ENCODE peak calls at places on chromosome 16, in eight cellular contexts. Y, F, S, R, Q, G, U and B are unnamed samples.

GRCh38 chr16:5377280-5377898 is 279.8 kb upstream of the EEF2KMT start:
- DNase-seq in Y (no peak), Q (no peak), G (no peak), S (no peak), U (no peak), F (no peak), R (no peak), B (no peak)

GRCh38 chr16:11133344-11133921 is 122.6 kb downstream of the SOCS1 start:
- DNase-seq in Y (no peak), U (no peak), S (peak; percentile 73), R (peak; percentile 93), G (peak; percentile 97), F (no peak), Q (peak; percentile 76), B (peak; percentile 89)

GRCh38 chr16:67873435-67874146 is 739 bp downstream of the EDC4 start:
- DNase-seq in F (peak; percentile 17), R (no peak), Q (no peak), S (peak; percentile 33), G (no peak), U (no peak), Y (no peak), B (no peak)

GRCh38 chr16:51151435-51151950 is 423 bp upstream of the SALL1 start:
- DNase-seq in U (peak; percentile 89), Q (no peak), G (peak; percentile 51), S (peak; percentile 98), Y (peak; percentile 55), F (peak; percentile 76), R (peak; percentile 75), B (no peak)

GRCh38 chr16:89096768-89097527 is 3.3 kb downstream of the ACSF3 start:
- DNase-seq in Q (no peak), Y (no peak), U (no peak), R (no peak), S (no peak), F (no peak), G (no peak), B (no peak)

GRCh38 chr16:89498839-89499238 is 8.5 kb upstream of the ANKRD11 start:
- DNase-seq in G (no peak), F (no peak), U (no peak), S (peak; percentile 73), R (peak; percentile 19), Y (no peak), Q (peak; percentile 51), B (no peak)

GRCh38 chr16:53282975-53283946 is 151.0 kb upstream of the RBL2 start:
- DNase-seq in R (peak; percentile 11), G (peak; percentile 66), Y (no peak), U (peak; percentile 30), F (no peak), S (peak; percentile 53), Q (no peak), B (no peak)

GRCh38 chr16:880471-881171 is 80.1 kb upstream of the GNG13 start:
- DNase-seq in Y (no peak), S (no peak), G (no peak), R (no peak), U (no peak), Q (no peak), F (no peak), B (no peak)

GRCh38 chr16:85535352-85536072 is 77.6 kb upstream of the GSE1 start:
- DNase-seq in F (no peak), Q (no peak), G (no peak), S (no peak), Y (no peak), U (no peak), R (no peak), B (no peak)

GRCh38 chr16:79850348-79850747 is 249.8 kb upstream of the MAF start:
- DNase-seq in Q (no peak), U (no peak), S (no peak), F (no peak), G (no peak), R (no peak), Y (no peak), B (no peak)

GRCh38 chr16:31331807-31332301 is 23.1 kb upstream of the ITGAX start:
- DNase-seq in Q (no peak), U (no peak), S (no peak), G (no peak), F (no peak), R (no peak), Y (no peak), B (no peak)

GRCh38 chr16:89613101-89613953 is at the start of gene DPEP1:
- DNase-seq in Q (no peak), S (peak; percentile 90), F (no peak), G (no peak), R (no peak), Y (no peak), U (no peak), B (no peak)

GRCh38 chr16:29663020-29663828 is at the start of gene SPN:
- DNase-seq in U (no peak), S (no peak), F (no peak), G (no peak), Y (no peak), Q (no peak), R (no peak), B (no peak)

GRCh38 chr16:27208081-27208692 is 4.9 kb downstream of the KDM8 start:
- DNase-seq in Y (no peak), Q (no peak), S (no peak), F (no peak), R (no peak), U (no peak), G (no peak), B (no peak)

GRCh38 chr16:20763461-20764232 is at the start of gene ACSM3:
- DNase-seq in U (no peak), G (peak; percentile 91), Y (no peak), F (no peak), Q (no peak), S (peak; percentile 97), R (peak; percentile 69), B (peak; percentile 71)

GRCh38 chr16:48276102-48276501 is 28.8 kb upstream of the ABCC11 start:
- DNase-seq in S (no peak), Q (no peak), R (no peak), U (peak; percentile 3), Y (no peak), F (no peak), G (peak; percentile 39), B (no peak)

GRCh38 chr16:86975445-86975844 is 341.7 kb downstream of the C16orf95 start:
- DNase-seq in S (peak; percentile 84), F (no peak), U (no peak), R (peak; percentile 91), Q (no peak), G (peak; percentile 96), Y (no peak), B (peak; percentile 61)

GRCh38 chr16:1333149-1333812 is at the start of gene BAIAP3:
- DNase-seq in G (peak; percentile 24), U (no peak), S (peak; percentile 69), Y (no peak), R (peak; percentile 44), Q (peak; percentile 60), F (peak; percentile 44), B (no peak)

GRCh38 chr16:49597796-49598195 is 224.2 kb downstream of the C16orf78 start:
- DNase-seq in S (peak; percentile 29), F (no peak), Y (no peak), U (no peak), Q (no peak), R (no peak), G (no peak), B (no peak)

GRCh38 chr16:74601131-74601871 is 5.6 kb downstream of the GLG1 start:
- DNase-seq in Q (no peak), R (peak; percentile 19), U (no peak), S (no peak), F (no peak), Y (no peak), G (no peak), B (no peak)

GRCh38 chr16:56675685-56676210 is 6.1 kb downstream of the MT1H start:
- DNase-seq in G (no peak), R (no peak), Q (no peak), S (peak; percentile 42), F (no peak), U (no peak), Y (no peak), B (no peak)

GRCh38 chr16:87505834-87506233 is 13.0 kb upstream of the ZCCHC14 start:
- DNase-seq in Q (no peak), G (no peak), F (no peak), U (no peak), S (no peak), Y (no peak), R (no peak), B (no peak)

GRCh38 chr16:46638947-46639925 is 18.1 kb upstream of the SHCBP1 start:
- DNase-seq in S (no peak), Q (no peak), R (no peak), F (no peak), G (peak; percentile 56), U (no peak), Y (no peak), B (no peak)

GRCh38 chr16:83374951-83375350 is 432.8 kb upstream of the HSBP1 start:
- DNase-seq in U (no peak), Y (no peak), Q (no peak), S (no peak), R (no peak), F (no peak), G (no peak), B (no peak)

GRCh38 chr16:89384282-89384681 is 106.1 kb downstream of the ANKRD11 start:
- DNase-seq in R (no peak), U (no peak), F (no peak), Q (no peak), S (no peak), G (no peak), Y (no peak), B (no peak)

GRCh38 chr16:27425961-27426360 is 24.0 kb downstream of the IL21R start:
- DNase-seq in R (no peak), S (no peak), U (no peak), Q (no peak), F (no peak), Y (no peak), G (no peak), B (no peak)

GRCh38 chr16:15807603-15808009 is 49.2 kb downstream of the MYH11 start:
- DNase-seq in Q (no peak), U (no peak), G (peak; percentile 76), S (no peak), R (peak; percentile 10), Y (no peak), F (no peak), B (peak; percentile 48)

GRCh38 chr16:31071861-31072260 is 2.2 kb downstream of the ZNF668 start:
- DNase-seq in U (no peak), R (peak; percentile 59), Y (no peak), F (no peak), Q (no peak), S (peak; percentile 16), G (peak; percentile 35), B (no peak)

GRCh38 chr16:84482001-84482891 is 22.2 kb downstream of the MEAK7 start:
- DNase-seq in U (no peak), Y (no peak), G (no peak), S (no peak), Q (no peak), F (no peak), R (no peak), B (no peak)

GRCh38 chr16:81437860-81438259 is 6.7 kb upstream of the CMIP start:
- DNase-seq in F (no peak), U (no peak), R (peak; percentile 23), G (no peak), Q (no peak), Y (no peak), S (peak; percentile 27), B (no peak)

GRCh38 chr16:87584271-87584670 is 18.0 kb upstream of the JPH3 start:
- DNase-seq in R (no peak), F (no peak), Y (no peak), G (peak; percentile 82), Q (no peak), U (no peak), S (no peak), B (no peak)

GRCh38 chr16:11039726-11040125 is 95.4 kb downstream of the CLEC16A start:
- DNase-seq in G (no peak), Q (no peak), R (no peak), Y (no peak), S (no peak), F (no peak), U (no peak), B (no peak)

GRCh38 chr16:83968891-83969672 is 1.0 kb downstream of the NECAB2 start:
- DNase-seq in Q (no peak), U (no peak), G (no peak), F (no peak), Y (no peak), R (no peak), S (no peak), B (no peak)

GRCh38 chr16:1678500-1679098 is 520 bp downstream of the JPT2 start:
- DNase-seq in Y (no peak), F (peak; percentile 12), G (peak; percentile 43), R (peak; percentile 45), U (no peak), Q (peak; percentile 39), S (peak; percentile 70), B (peak; percentile 54)